ENCODE peak calls at places on chromosomes 1 and 21, in six cellular contexts. One of them, this sample, is unnamed.

GRCh38 chr1:108816049-108816882 is 40.6 kb downstream of the AKNAD1 start:
- DNase-seq in H9: peak
- DNase-seq in trophoblast cell: peak
- DNase-seq in IMR-90: peak
- DNase-seq in mesenchymal stem cell: peak
- DNase-seq in H1: peak
- DNase-seq in this sample: peak

GRCh38 chr21:29305068-29305467 is 6.3 kb downstream of the BACH1 start:
- DNase-seq in H9: no peak
- DNase-seq in trophoblast cell: no peak
- DNase-seq in IMR-90: no peak
- DNase-seq in mesenchymal stem cell: no peak
- DNase-seq in H1: no peak
- DNase-seq in this sample: no peak

GRCh38 chr1:88946845-88947244 is 45.6 kb downstream of the KYAT3 start:
- DNase-seq in H9: no peak
- DNase-seq in trophoblast cell: no peak
- DNase-seq in IMR-90: peak
- DNase-seq in mesenchymal stem cell: no peak
- DNase-seq in H1: no peak
- DNase-seq in this sample: no peak

GRCh38 chr1:152735648-152736047 is 22.2 kb upstream of the KPRP start:
- DNase-seq in H9: no peak
- DNase-seq in trophoblast cell: no peak
- DNase-seq in IMR-90: no peak
- DNase-seq in mesenchymal stem cell: no peak
- DNase-seq in H1: no peak
- DNase-seq in this sample: no peak

GRCh38 chr1:182048562-182048961 is 12.9 kb downstream of the ZNF648 start:
- DNase-seq in H9: no peak
- DNase-seq in trophoblast cell: no peak
- DNase-seq in IMR-90: no peak
- DNase-seq in mesenchymal stem cell: no peak
- DNase-seq in H1: no peak
- DNase-seq in this sample: no peak

GRCh38 chr1:101408212-101409042 is 171.6 kb downstream of the S1PR1 start:
- DNase-seq in H9: no peak
- DNase-seq in trophoblast cell: no peak
- DNase-seq in IMR-90: no peak
- DNase-seq in mesenchymal stem cell: no peak
- DNase-seq in H1: no peak
- DNase-seq in this sample: no peak

GRCh38 chr1:209601809-209602657 is 18.5 kb downstream of the CAMK1G start:
- DNase-seq in H9: no peak
- DNase-seq in trophoblast cell: no peak
- DNase-seq in IMR-90: peak
- DNase-seq in mesenchymal stem cell: peak
- DNase-seq in H1: no peak
- DNase-seq in this sample: no peak

GRCh38 chr1:182761396-182762395 is 27.9 kb upstream of the NPL start:
- DNase-seq in H9: no peak
- DNase-seq in trophoblast cell: no peak
- DNase-seq in IMR-90: peak
- DNase-seq in mesenchymal stem cell: peak
- DNase-seq in H1: no peak
- DNase-seq in this sample: no peak

GRCh38 chr1:66711420-66711819 is 40.8 kb upstream of the DYNLT5 start:
- DNase-seq in H9: no peak
- DNase-seq in trophoblast cell: no peak
- DNase-seq in IMR-90: no peak
- DNase-seq in mesenchymal stem cell: peak
- DNase-seq in H1: no peak
- DNase-seq in this sample: no peak

GRCh38 chr1:55931272-55931940 is 648.0 kb downstream of the PLPP3 start:
- DNase-seq in H9: no peak
- DNase-seq in trophoblast cell: no peak
- DNase-seq in IMR-90: peak
- DNase-seq in mesenchymal stem cell: no peak
- DNase-seq in H1: no peak
- DNase-seq in this sample: no peak

GRCh38 chr1:97610748-97611147 is 310.1 kb downstream of the DPYD start:
- DNase-seq in H9: no peak
- DNase-seq in trophoblast cell: no peak
- DNase-seq in IMR-90: no peak
- DNase-seq in mesenchymal stem cell: no peak
- DNase-seq in H1: no peak
- DNase-seq in this sample: no peak

GRCh38 chr1:15384301-15384901 is 25.3 kb upstream of the EFHD2 start:
- DNase-seq in H9: peak
- DNase-seq in trophoblast cell: peak
- DNase-seq in IMR-90: no peak
- DNase-seq in mesenchymal stem cell: peak
- DNase-seq in H1: peak
- DNase-seq in this sample: peak

GRCh38 chr1:186772228-186772627 is 56.5 kb upstream of the PLA2G4A start:
- DNase-seq in H9: no peak
- DNase-seq in trophoblast cell: no peak
- DNase-seq in IMR-90: no peak
- DNase-seq in mesenchymal stem cell: no peak
- DNase-seq in H1: no peak
- DNase-seq in this sample: no peak

GRCh38 chr1:119700326-119700725 is 11.4 kb upstream of the PHGDH start:
- DNase-seq in H9: no peak
- DNase-seq in trophoblast cell: peak
- DNase-seq in IMR-90: no peak
- DNase-seq in mesenchymal stem cell: no peak
- DNase-seq in H1: no peak
- DNase-seq in this sample: no peak

GRCh38 chr1:56578664-56578962 is 750 bp downstream of the PLPP3 start:
- DNase-seq in H9: no peak
- DNase-seq in trophoblast cell: no peak
- DNase-seq in IMR-90: no peak
- DNase-seq in mesenchymal stem cell: no peak
- DNase-seq in H1: no peak
- DNase-seq in this sample: no peak

GRCh38 chr1:38006008-38006828 is 904 bp upstream of the FHL3 start:
- DNase-seq in H9: no peak
- DNase-seq in trophoblast cell: no peak
- DNase-seq in IMR-90: no peak
- DNase-seq in mesenchymal stem cell: no peak
- DNase-seq in H1: no peak
- DNase-seq in this sample: no peak

GRCh38 chr1:38005195-38006007 is at the start of gene FHL3:
- DNase-seq in H9: peak
- DNase-seq in trophoblast cell: peak
- DNase-seq in IMR-90: peak
- DNase-seq in mesenchymal stem cell: peak
- DNase-seq in H1: no peak
- DNase-seq in this sample: peak

GRCh38 chr1:38000529-38001453 is 4.5 kb downstream of the FHL3 start:
- DNase-seq in H9: peak
- DNase-seq in trophoblast cell: no peak
- DNase-seq in IMR-90: peak
- DNase-seq in mesenchymal stem cell: peak
- DNase-seq in H1: no peak
- DNase-seq in this sample: no peak

GRCh38 chr1:38003261-38004250 is 1.8 kb downstream of the FHL3 start:
- DNase-seq in H9: no peak
- DNase-seq in trophoblast cell: no peak
- DNase-seq in IMR-90: peak
- DNase-seq in mesenchymal stem cell: peak
- DNase-seq in H1: no peak
- DNase-seq in this sample: no peak

GRCh38 chr1:38004284-38005101 is 821 bp downstream of the FHL3 start:
- DNase-seq in H9: no peak
- DNase-seq in trophoblast cell: no peak
- DNase-seq in IMR-90: no peak
- DNase-seq in mesenchymal stem cell: peak
- DNase-seq in H1: no peak
- DNase-seq in this sample: no peak
- H3K4ac ChIP-seq in H9: no peak
- H3K4ac ChIP-seq in trophoblast cell: peak
- H3K4ac ChIP-seq in IMR-90: peak
- H3K4ac ChIP-seq in mesenchymal stem cell: peak
- H3K4ac ChIP-seq in H1: peak
- H3K4ac ChIP-seq in this sample: no peak

DNA sequence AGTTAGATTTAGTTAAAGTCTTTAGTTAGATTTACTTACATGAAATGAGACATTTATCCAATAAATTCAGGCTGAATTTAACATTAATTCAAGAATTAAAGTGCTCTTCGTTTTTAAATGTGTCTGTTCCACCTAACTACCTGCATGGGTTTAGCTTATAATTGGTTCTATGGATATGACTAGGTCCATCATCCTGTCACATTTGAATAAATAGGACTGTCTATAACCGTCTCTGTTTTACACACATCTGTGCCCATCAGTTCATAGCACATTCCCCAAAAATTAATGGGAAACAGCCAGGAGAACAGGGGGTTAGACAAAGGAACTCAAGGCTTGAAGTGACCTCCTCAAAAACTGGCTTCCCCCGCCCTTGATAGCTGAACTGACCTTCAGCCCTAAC is 219.6 kb downstream of the MRPL39 start:
- DNase-seq in H9: no peak
- DNase-seq in trophoblast cell: no peak
- DNase-seq in IMR-90: no peak
- DNase-seq in mesenchymal stem cell: no peak
- DNase-seq in H1: no peak
- DNase-seq in this sample: no peak
- H2AFZ ChIP-seq in H9: peak
- H2AFZ ChIP-seq in trophoblast cell: no peak
- H2AFZ ChIP-seq in IMR-90: no peak
- H2AFZ ChIP-seq in mesenchymal stem cell: no peak
- H2AFZ ChIP-seq in H1: peak
- H2AFZ ChIP-seq in this sample: no peak

DNA sequence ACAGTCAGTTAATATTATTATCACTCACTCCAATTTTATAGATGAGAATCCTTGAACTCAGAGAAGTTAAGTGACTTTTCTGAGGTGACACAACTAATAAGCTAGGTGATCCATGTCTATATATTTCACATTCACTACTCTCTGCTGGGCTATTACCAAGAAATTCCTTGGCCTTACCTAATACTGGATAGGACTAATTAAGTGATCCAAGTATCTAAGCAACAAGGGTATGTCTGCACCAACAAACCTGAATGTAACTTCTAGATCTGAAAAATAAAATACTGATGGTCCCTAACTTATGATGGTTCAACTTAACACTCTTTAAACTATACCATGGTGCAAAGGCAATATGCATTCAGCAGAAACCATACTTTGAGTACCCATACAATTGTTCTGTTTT is 14.8 kb upstream of the CASQ2 start:
- DNase-seq in H9: no peak
- DNase-seq in trophoblast cell: no peak
- DNase-seq in IMR-90: no peak
- DNase-seq in mesenchymal stem cell: no peak
- DNase-seq in H1: no peak
- DNase-seq in this sample: no peak
- H3K4ac ChIP-seq in H9: no peak
- H3K4ac ChIP-seq in trophoblast cell: no peak
- H3K4ac ChIP-seq in IMR-90: no peak
- H3K4ac ChIP-seq in mesenchymal stem cell: no peak
- H3K4ac ChIP-seq in H1: no peak
- H3K4ac ChIP-seq in this sample: no peak

DNA sequence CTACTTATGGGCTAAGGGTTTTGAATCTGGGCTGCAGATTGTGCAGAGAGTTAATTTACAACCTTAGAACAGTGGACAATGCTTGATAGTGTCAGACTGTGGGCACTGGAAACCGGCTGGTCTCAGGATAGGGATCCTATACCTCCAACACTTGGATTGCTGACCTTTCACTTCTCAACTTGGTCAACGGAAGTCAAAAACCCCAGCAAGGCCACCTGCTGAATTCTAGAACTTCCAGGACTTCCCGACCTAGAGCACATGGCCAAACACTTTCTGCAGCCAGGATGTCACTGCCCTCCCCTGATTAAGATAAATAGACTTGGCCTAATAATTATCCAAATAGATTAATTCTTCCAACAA is 336 bp upstream of the DENND2D start:
- DNase-seq in H9: no peak
- DNase-seq in trophoblast cell: no peak
- DNase-seq in IMR-90: no peak
- DNase-seq in mesenchymal stem cell: no peak
- DNase-seq in H1: no peak
- DNase-seq in this sample: no peak
- H2AFZ ChIP-seq in H9: no peak
- H2AFZ ChIP-seq in trophoblast cell: no peak
- H2AFZ ChIP-seq in IMR-90: no peak
- H2AFZ ChIP-seq in mesenchymal stem cell: no peak
- H2AFZ ChIP-seq in H1: no peak
- H2AFZ ChIP-seq in this sample: no peak